ENCODE peak calls at places on chromosomes 6 and 20, in eight cellular contexts. D is ovary, P is foreskin fibroblast, C is nephron progenitor cell, Y is sigmoid colon, K is GM06990, U is PC-9, H is prostate gland. I is an unnamed sample.

GRCh38 chr6:162177733-162178132 is 549.8 kb downstream of the PRKN start:
- DNase-seq in D (no peak), P (no peak), C (peak; percentile 6), Y (no peak), K (no peak), U (no peak), H (no peak), I (no peak)

GRCh38 chr6:27847706-27848105 is 64.5 kb downstream of the OR2B2 start:
- DNase-seq in D (no peak), P (no peak), C (no peak), Y (no peak), K (no peak), U (no peak), H (no peak), I (no peak)

GRCh38 chr6:44291841-44292240 is 21.3 kb downstream of the AARS2 start:
- DNase-seq in D (no peak), P (no peak), C (no peak), Y (no peak), K (no peak), U (no peak), H (no peak), I (no peak)

GRCh38 chr6:41649596-41649995 is 11.3 kb downstream of the MDFI start:
- DNase-seq in D (no peak), P (no peak), C (no peak), Y (no peak), K (no peak), U (no peak), H (no peak), I (no peak)

GRCh38 chr20:59382326-59382725 is 81.9 kb downstream of the EDN3 start:
- DNase-seq in D (no peak), P (no peak), C (no peak), Y (no peak), K (no peak), U (no peak), H (no peak), I (no peak)

GRCh38 chr6:13383280-13384163 is 55.2 kb upstream of the TBC1D7 start:
- DNase-seq in D (no peak), P (no peak), C (no peak), Y (no peak), K (peak; percentile 67), U (no peak), H (peak; percentile 46), I (peak; percentile 41)

GRCh38 chr20:21388566-21388965 is 8.8 kb downstream of the NKX2-4 start:
- DNase-seq in D (no peak), P (no peak), C (no peak), Y (no peak), K (no peak), U (no peak), H (no peak), I (no peak)

GRCh38 chr6:109389650-109390274 is 7.5 kb upstream of the CD164 start:
- DNase-seq in D (no peak), P (peak; percentile 35), C (no peak), Y (no peak), K (no peak), U (no peak), H (no peak), I (no peak)

GRCh38 chr6:101232946-101233345 is 160.6 kb upstream of the GRIK2 start:
- DNase-seq in D (no peak), P (no peak), C (no peak), Y (no peak), K (no peak), U (no peak), H (no peak), I (no peak)

GRCh38 chr6:44039839-44040350 is 87.4 kb downstream of the MRPL14 start:
- DNase-seq in D (no peak), P (no peak), C (no peak), Y (peak; percentile 49), K (no peak), U (no peak), H (no peak), I (no peak)

GRCh38 chr20:54151073-54151436 is 22.7 kb downstream of the CYP24A1 start:
- DNase-seq in D (no peak), P (no peak), C (no peak), Y (no peak), K (no peak), U (no peak), H (no peak), I (peak; percentile 31)

GRCh38 chr20:34873583-34874093 is 982 bp upstream of the GGT7 start:
- DNase-seq in D (no peak), P (no peak), C (no peak), Y (no peak), K (no peak), U (no peak), H (no peak), I (no peak)

GRCh38 chr20:34877002-34877264 is 521 bp downstream of the ACSS2 start:
- DNase-seq in D (no peak), P (no peak), C (no peak), Y (no peak), K (no peak), U (no peak), H (no peak), I (no peak)

GRCh38 chr20:34876161-34877001 is at the start of gene ACSS2:
- DNase-seq in D (peak; percentile 98), P (peak; percentile 98), C (peak; percentile 99), Y (peak; percentile 100), K (peak; percentile 89), U (peak; percentile 100), H (peak; percentile 99), I (peak; percentile 99)

GRCh38 chr20:34874094-34874654 is 1.5 kb upstream of the GGT7 start:
- DNase-seq in D (peak; percentile 76), P (peak; percentile 80), C (peak; percentile 71), Y (peak; percentile 88), K (no peak), U (peak; percentile 81), H (peak; percentile 78), I (peak; percentile 82)

DNA sequence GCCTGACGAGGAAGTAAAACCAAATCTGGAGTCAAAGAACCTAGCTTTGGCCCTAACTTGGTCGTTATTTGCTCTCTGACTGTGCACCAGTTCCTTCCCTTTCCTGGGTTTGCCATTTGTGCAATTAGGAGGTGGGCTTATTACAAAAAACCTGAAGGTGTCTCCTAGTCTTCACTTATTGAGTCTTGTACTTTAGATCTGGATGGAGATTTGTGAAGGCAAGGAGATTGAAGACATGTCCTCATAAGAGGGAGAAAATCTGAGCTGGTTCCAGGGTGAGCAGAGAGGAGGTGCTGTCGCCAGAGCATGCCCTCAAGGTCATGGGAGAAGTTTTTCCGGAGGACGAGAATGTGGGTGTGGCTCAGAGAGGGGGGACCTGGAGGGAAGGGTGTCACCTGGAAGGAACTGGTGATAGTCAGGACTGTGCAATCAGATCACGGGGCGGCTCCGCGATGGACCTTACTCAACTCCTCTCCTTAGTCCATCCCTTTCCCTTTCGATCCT is 703 bp upstream of the ACSS2 start:
- DNase-seq in D (no peak), P (no peak), C (no peak), Y (no peak), K (no peak), U (no peak), H (no peak), I (no peak)
- TF ChIP-seq CTCF in D (no peak), P (no peak), C (no peak), Y (no peak), K (peak; percentile 12), U (peak; percentile 47), H (peak; percentile 45), I (no peak)

DNA sequence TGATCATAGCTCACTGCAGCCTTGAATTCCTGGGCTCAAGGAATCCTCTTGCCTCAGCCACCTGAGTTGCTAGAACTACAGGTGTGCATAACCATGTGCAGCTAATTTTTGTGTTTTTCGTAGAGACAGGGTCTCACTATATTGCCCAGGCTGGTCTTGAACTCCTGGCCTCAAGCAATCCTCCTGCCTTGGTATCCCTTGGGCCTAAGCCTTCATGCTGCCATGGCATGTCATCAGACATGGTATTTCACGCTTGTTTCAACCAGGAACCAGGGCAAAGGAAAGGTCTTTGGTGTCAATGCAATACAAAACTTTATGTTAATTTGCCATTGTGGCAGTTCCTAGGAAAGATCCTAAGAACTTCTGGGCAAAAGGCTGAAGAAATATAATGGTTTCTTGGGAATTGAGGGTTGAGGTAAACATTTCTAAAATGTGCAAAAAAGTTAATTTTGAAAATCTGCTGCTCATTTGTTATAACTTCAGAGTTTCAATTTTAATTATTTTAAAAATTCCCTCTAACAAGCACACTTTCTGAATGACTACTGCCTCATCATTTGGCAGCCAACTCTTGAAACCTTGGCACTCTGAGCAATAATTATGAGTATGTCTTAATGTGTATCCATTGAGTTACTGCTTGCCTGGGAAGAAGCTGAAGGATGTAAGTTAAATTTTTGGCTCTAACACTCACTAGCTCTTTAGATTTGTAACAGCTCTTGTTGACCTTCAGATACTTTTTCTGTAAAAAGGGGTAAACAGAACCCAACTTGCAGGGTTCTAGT is 154.1 kb downstream of the GJA10 start:
- DNase-seq in D (no peak), P (no peak), C (no peak), Y (no peak), K (no peak), U (no peak), H (no peak), I (no peak)
- TF ChIP-seq CTCF in D (no peak), P (no peak), C (no peak), Y (no peak), K (no peak), U (no peak), H (no peak), I (no peak)

DNA sequence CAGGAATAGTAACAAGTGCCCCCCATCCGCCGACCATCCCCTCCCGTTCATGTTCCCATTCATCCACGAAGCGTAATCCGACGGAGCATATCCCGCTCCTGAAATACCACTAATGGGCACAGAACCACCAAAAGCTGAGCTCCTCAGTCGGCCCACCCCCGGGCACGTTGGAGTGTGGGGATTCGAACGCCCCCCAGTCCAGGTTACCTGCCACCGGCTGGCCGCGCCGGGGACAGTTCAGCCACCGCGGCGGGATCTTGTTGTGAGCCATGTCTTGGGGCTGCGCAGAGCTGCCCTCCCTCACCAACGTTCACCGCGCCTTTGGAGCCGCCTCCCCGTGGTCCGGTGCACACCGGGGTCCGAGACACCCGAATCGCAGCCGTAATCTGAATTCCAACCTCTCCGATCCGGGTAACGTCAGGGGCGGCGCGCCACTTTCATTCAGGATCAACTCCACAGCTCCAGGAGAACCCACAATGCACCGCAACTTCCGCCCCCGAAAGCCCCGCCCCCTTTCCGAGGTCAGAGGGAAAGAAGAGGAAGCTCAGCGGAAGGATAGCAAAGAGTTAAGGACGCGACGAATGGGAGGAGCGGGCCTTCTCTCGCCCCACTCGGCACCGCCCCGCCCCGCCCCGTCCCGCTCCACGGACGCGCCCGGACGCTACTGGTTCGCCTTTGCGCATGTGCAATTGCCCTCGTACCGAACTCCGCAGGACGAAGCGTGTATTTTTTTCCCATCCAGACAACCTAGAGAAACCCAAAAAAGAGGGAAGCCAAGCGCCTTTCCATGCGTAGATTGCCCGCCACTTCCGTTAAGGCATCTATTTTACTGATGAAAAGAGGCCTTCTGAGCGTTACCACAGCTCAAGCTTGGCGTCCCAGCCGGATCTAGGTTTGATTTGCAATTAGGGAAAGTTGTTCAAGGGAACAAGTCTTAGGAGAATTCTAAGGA is at the start of gene RNGTT:
- DNase-seq in D (peak; percentile 98), P (peak; percentile 96), C (peak; percentile 100), Y (peak; percentile 99), K (peak; percentile 94), U (peak; percentile 97), H (peak; percentile 98), I (peak; percentile 98)
- TF ChIP-seq CTCF in D (no peak), P (no peak), C (no peak), Y (no peak), K (no peak), U (no peak), H (no peak), I (no peak)

DNA sequence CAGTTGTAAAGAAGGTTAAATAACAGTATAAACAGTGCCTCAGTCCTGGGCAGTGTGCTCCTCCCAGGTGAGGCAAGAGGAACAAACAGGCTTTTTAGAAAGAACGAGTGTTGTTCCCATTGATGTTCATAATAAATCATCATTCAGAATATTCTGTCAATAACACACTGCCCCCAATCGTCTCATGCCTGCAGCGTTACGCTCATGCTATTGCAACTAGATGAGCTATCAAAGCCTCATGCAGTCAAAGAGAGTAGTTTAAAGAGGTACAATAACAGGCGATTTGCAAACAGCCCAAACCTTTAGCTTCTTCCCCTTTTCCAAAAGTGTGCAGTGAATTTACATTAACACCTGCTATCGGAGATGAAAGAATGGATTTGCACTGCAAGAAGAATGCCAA is 1164.6 kb upstream of the MAP3K7 start:
- DNase-seq in D (no peak), P (no peak), C (no peak), Y (no peak), K (no peak), U (no peak), H (no peak), I (no peak)
- TF ChIP-seq CTCF in D (no peak), P (no peak), C (no peak), Y (no peak), K (no peak), U (no peak), H (no peak), I (no peak)